ENCODE peak calls at places on chromosomes 13 and 19, in seven cellular contexts. N is renal cortical epithelial cell; V is germinal center; B is effector memory CD8-positive, alpha-beta T cell; S is stimulated activated CD4-positive, alpha-beta T cell treated with anti-CD3 and anti-CD28 coated beads, Interleukin-15, amount 100 ng/mL, for 48 hours; T is NCI-H345; U is psoas muscle. L is an unnamed sample.

GRCh38 chr19:46133101-46133627 is 8.7 kb upstream of the IGFL3 start:
- DNase-seq in B (no peak), V (no peak), S (no peak), U (no peak), N (peak), T (peak), L (peak)

GRCh38 chr13:38590796-38591507 is 95.9 kb upstream of the FREM2 start:
- DNase-seq in B (no peak), N (no peak), U (no peak), S (no peak), V (no peak), T (peak), L (no peak)

GRCh38 chr19:50380137-50380536 is 3.9 kb downstream of the NR1H2 start:
- DNase-seq in U (no peak), V (no peak), B (no peak), T (no peak), S (no peak), N (no peak), L (no peak)

GRCh38 chr19:4361152-4362037 is 18.0 kb downstream of the MPND start:
- DNase-seq in V (no peak), N (no peak), B (no peak), T (no peak), S (no peak), U (no peak), L (no peak)

GRCh38 chr19:46181386-46181774 is 33.3 kb downstream of the IGFL2 start:
- DNase-seq in B (no peak), V (no peak), N (no peak), U (no peak), T (no peak), S (peak), L (no peak)

GRCh38 chr19:14497347-14497921 is 1.5 kb upstream of the GIPC1 start:
- DNase-seq in U (peak), B (no peak), N (no peak), T (no peak), V (no peak), S (no peak), L (no peak)

GRCh38 chr13:44759222-44759721 is 183.1 kb upstream of the TSC22D1 start:
- DNase-seq in S (no peak), V (no peak), U (no peak), T (peak), B (no peak), N (no peak), L (no peak)

GRCh38 chr19:55675661-55676354 is 782 bp downstream of the EPN1 start:
- DNase-seq in T (no peak), S (no peak), U (no peak), V (no peak), B (no peak), N (no peak), L (peak)

GRCh38 chr19:33273881-33274662 is 28.3 kb downstream of the CEBPA start:
- DNase-seq in T (no peak), N (peak), B (peak), V (no peak), U (peak), S (peak), L (peak)

GRCh38 chr19:5977222-5977784 is 637 bp downstream of the RANBP3 start:
- DNase-seq in N (no peak), U (no peak), V (no peak), T (no peak), S (no peak), B (no peak), L (no peak)

GRCh38 chr13:98143601-98144500 is 957 bp downstream of the FARP1 start:
- DNase-seq in S (no peak), T (no peak), B (no peak), N (no peak), V (no peak), U (peak), L (peak)

GRCh38 chr13:30857018-30857417 is 49.1 kb upstream of the MEDAG start:
- DNase-seq in U (no peak), N (no peak), S (no peak), V (no peak), B (no peak), T (no peak), L (no peak)

GRCh38 chr13:30114586-30115256 is 192.6 kb downstream of the KATNAL1 start:
- DNase-seq in B (peak), S (peak), N (peak), T (peak), V (peak), U (peak), L (peak)

GRCh38 chr19:5090465-5090779 is 121.5 kb downstream of the KDM4B start:
- DNase-seq in S (no peak), V (no peak), N (no peak), B (no peak), T (no peak), U (no peak), L (no peak)

GRCh38 chr19:9586764-9587163 is 2.5 kb upstream of the ZNF121 start:
- DNase-seq in V (peak), S (peak), T (peak), B (peak), U (peak), N (peak), L (peak)

GRCh38 chr13:42379241-42379640 is 107.3 kb downstream of the AKAP11 start:
- DNase-seq in T (no peak), B (no peak), U (no peak), S (no peak), N (no peak), V (no peak), L (no peak)

GRCh38 chr19:52988506-52988905 is 25.2 kb upstream of the ERVV-1 start:
- DNase-seq in U (no peak), V (no peak), B (no peak), N (no peak), S (no peak), T (no peak), L (no peak)

GRCh38 chr19:16608290-16608704 is 19.7 kb downstream of the MED26 start:
- DNase-seq in T (no peak), N (peak), U (no peak), V (no peak), S (no peak), B (no peak), L (no peak)

GRCh38 chr13:20405691-20406090 is 120.0 kb downstream of the CRYL1 start:
- DNase-seq in T (no peak), U (no peak), V (no peak), N (no peak), S (no peak), B (no peak), L (no peak)

GRCh38 chr19:290539-291521 is at the start of gene PLPP2:
- DNase-seq in N (no peak), U (no peak), T (peak), V (no peak), S (no peak), B (no peak), L (peak)